ENCODE peak calls at places on chromosomes 2 and 18, in five cellular contexts. F, H, Q, K and U are unnamed samples.

GRCh38 chr2:56009758-56010534 is 86.4 kb upstream of the EFEMP1 start:
- DNase-seq in F (no peak), H (no peak), Q (no peak), K (peak), U (no peak)

GRCh38 chr2:196594158-196594557 is 45.4 kb upstream of the CCDC150 start:
- DNase-seq in F (no peak), H (no peak), Q (no peak), K (no peak), U (no peak)

GRCh38 chr18:13530879-13531387 is 195.4 kb downstream of the FAM210A start:
- DNase-seq in F (no peak), H (no peak), Q (no peak), K (peak), U (no peak)

GRCh38 chr2:96554293-96555145 is 18.0 kb downstream of the ARID5A start:
- DNase-seq in F (peak), H (peak), Q (peak), K (peak), U (no peak)

GRCh38 chr2:228526687-228527086 is 345.2 kb upstream of the SPHKAP start:
- DNase-seq in F (no peak), H (no peak), Q (no peak), K (no peak), U (no peak)

GRCh38 chr2:22290293-22290692 is 1094.7 kb upstream of the KLHL29 start:
- DNase-seq in F (no peak), H (no peak), Q (no peak), K (no peak), U (no peak)

GRCh38 chr2:23584054-23584745 is 199.2 kb downstream of the KLHL29 start:
- DNase-seq in F (no peak), H (no peak), Q (no peak), K (no peak), U (no peak)

GRCh38 chr2:12606472-12607000 is 110.2 kb upstream of the TRIB2 start:
- DNase-seq in F (no peak), H (no peak), Q (no peak), K (peak), U (no peak)

GRCh38 chr2:140454717-140455116 is 1674.5 kb upstream of the NXPH2 start:
- DNase-seq in F (no peak), H (no peak), Q (no peak), K (peak), U (peak)

GRCh38 chr2:88048541-88048940 is 7.0 kb downstream of the KRCC1 start:
- DNase-seq in F (no peak), H (no peak), Q (no peak), K (no peak), U (no peak)

GRCh38 chr2:174343343-174343637 is 8.5 kb downstream of the SP9 start:
- DNase-seq in F (no peak), H (no peak), Q (no peak), K (no peak), U (no peak)

GRCh38 chr2:237488901-237489860 is 2.1 kb downstream of the MLPH start:
- DNase-seq in F (no peak), H (no peak), Q (no peak), K (peak), U (no peak)

GRCh38 chr2:208179028-208179609 is 10.7 kb downstream of the C2orf80 start:
- DNase-seq in F (no peak), H (no peak), Q (no peak), K (no peak), U (no peak)

GRCh38 chr2:144362401-144362800 is 157.5 kb downstream of the ZEB2 start:
- DNase-seq in F (no peak), H (no peak), Q (no peak), K (no peak), U (no peak)